ENCODE peak calls at places on chromosomes 11 and 22, in ten cellular contexts. Y is CD4-positive, alpha-beta T cell; N is endodermal cell; P is foreskin fibroblast; O is fibroblast of lung; Q is endothelial cell; U is prostate gland; X is A549; W is lung; K is PC-3. J is an unnamed sample.

GRCh38 chr22:43745783-43746356 is 66.2 kb downstream of the EFCAB6 start:
- DNase-seq in X (no peak), K (no peak), U (no peak), P (no peak), Y (no peak), W (no peak), O (no peak), Q (no peak), N (no peak), J (no peak)

GRCh38 chr11:7314811-7315604 is 63.3 kb downstream of the SYT9 start:
- DNase-seq in W (no peak), K (no peak), X (no peak), O (no peak), U (no peak), Y (no peak), N (peak; percentile 59), Q (no peak), P (no peak), J (no peak)

GRCh38 chr11:95519912-95520311 is 269.7 kb downstream of the FAM76B start:
- DNase-seq in K (no peak), Y (no peak), Q (no peak), X (no peak), O (no peak), U (no peak), N (no peak), P (no peak), W (no peak), J (no peak)

GRCh38 chr22:45540122-45540521 is 37.4 kb downstream of the FBLN1 start:
- DNase-seq in W (no peak), Q (no peak), P (no peak), Y (no peak), K (no peak), U (no peak), O (no peak), N (no peak), X (no peak), J (no peak)

GRCh38 chr11:96337541-96338530 is 5.2 kb downstream of the MAML2 start:
- DNase-seq in X (no peak), Y (no peak), P (no peak), O (peak; percentile 54), U (no peak), N (no peak), Q (no peak), K (no peak), W (no peak), J (no peak)

GRCh38 chr11:118046051-118046963 is 30.6 kb upstream of the TMPRSS4 start:
- DNase-seq in K (no peak), U (no peak), Y (peak; percentile 25), Q (no peak), P (no peak), W (peak; percentile 21), X (no peak), O (no peak), N (no peak), J (no peak)

GRCh38 chr22:37601540-37602442 is 6.8 kb upstream of the GGA1 start:
- DNase-seq in P (peak; percentile 65), X (no peak), W (peak; percentile 71), K (peak; percentile 62), Q (no peak), O (peak; percentile 21), Y (no peak), N (peak; percentile 93), U (no peak), J (no peak)

GRCh38 chr11:88281317-88281712 is 56.2 kb downstream of the CTSC start:
- DNase-seq in O (peak; percentile 8), W (no peak), U (no peak), X (no peak), P (no peak), Y (no peak), N (peak; percentile 47), K (peak; percentile 44), Q (peak; percentile 5), J (no peak)

GRCh38 chr11:61969838-61970452 is 2.5 kb upstream of the FTH1 start:
- DNase-seq in U (no peak), W (no peak), P (peak; percentile 71), O (peak; percentile 90), N (no peak), Q (no peak), X (no peak), Y (no peak), K (peak; percentile 76), J (no peak)

GRCh38 chr11:79661373-79661772 is 220.5 kb upstream of the TENM4 start:
- DNase-seq in K (no peak), Y (no peak), W (no peak), O (no peak), X (no peak), Q (no peak), U (no peak), N (no peak), P (no peak), J (no peak)

GRCh38 chr22:23828800-23829680 is 9.8 kb downstream of the DERL3 start:
- DNase-seq in O (no peak), U (no peak), N (no peak), P (no peak), W (no peak), K (no peak), Y (no peak), X (no peak), Q (no peak), J (no peak)

GRCh38 chr22:23831781-23832180 is 7.0 kb downstream of the DERL3 start:
- DNase-seq in O (no peak), P (no peak), K (no peak), N (no peak), W (no peak), U (no peak), Q (no peak), X (no peak), Y (no peak), J (no peak)

GRCh38 chr22:23827351-23827995 is 11.3 kb downstream of the DERL3 start:
- DNase-seq in P (no peak), O (no peak), N (no peak), Q (no peak), Y (no peak), X (no peak), K (no peak), W (no peak), U (no peak), J (no peak)

GRCh38 chr22:23831261-23831660 is 7.5 kb downstream of the DERL3 start:
- DNase-seq in Y (no peak), Q (no peak), W (no peak), K (no peak), P (no peak), U (no peak), X (no peak), N (no peak), O (no peak), J (no peak)

DNA sequence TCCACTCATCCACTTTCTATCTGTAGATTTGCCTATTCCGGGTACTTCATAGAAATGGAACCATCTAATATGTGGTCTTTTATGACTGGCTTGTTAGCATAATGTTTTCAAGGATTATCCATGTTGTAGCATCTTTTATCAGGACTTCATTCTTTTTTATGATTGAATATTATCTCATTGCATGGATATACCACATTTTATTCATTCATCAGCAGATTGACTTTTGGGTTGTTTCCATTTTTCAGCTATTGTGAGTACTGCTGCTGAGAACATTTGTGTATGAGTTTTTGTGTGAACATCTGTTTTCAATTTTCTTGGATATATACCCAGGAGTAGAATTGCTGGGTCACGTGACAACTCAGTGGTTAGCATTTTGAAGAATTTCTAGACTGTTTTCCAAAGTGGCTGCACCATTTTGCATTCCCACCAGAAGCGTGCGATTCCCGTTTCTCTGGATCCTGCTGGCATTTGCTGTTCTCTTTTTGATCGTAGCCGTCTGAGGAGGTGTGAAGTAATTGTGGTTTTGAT is 8.9 kb downstream of the DERL3 start:
- DNase-seq in K (no peak), X (no peak), U (no peak), P (peak; percentile 82), W (no peak), Q (no peak), Y (no peak), O (peak; percentile 94), N (no peak), J (no peak)
- TF ChIP-seq CTCF in K (no peak), X (no peak), U (no peak), P (no peak), W (no peak), Q (no peak), Y (no peak), O (no peak), N (no peak), J (no peak)

DNA sequence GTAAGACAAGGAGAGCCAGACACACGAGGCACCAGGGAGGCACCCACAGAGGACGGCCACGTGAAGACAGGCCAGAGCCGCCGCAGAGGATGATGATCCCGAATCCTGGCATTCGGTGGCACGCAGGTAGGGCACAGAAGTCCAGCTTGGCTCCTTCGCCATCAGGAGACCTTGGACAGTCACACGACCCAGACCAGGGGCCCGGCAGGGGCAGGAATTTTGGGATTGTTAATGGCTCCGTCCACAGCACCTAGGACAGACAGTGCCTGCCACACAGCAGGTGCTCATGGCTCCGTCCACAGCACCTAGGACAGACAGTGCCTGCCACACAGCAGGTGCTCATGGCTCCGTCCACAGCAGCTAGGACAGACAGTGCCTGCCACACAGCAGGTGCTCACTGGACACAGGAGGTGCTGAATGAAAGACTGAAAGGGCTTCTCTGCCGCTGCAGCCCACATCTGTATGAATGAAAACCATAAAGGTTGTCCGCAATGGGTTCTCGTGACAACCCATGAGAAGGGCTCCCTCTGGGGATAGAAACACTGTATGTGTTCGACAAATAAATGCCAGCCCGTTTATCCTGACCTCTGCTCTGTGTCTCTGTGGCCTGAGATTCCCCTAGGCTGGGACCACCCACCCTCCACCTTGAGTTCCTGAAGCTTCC is 341.6 kb downstream of the CTTN start:
- DNase-seq in O (no peak), X (no peak), P (no peak), Y (no peak), Q (no peak), U (no peak), N (no peak), W (no peak), K (no peak), J (no peak)
- TF ChIP-seq CTCF in O (no peak), X (no peak), P (no peak), Y (no peak), Q (no peak), U (no peak), N (peak; percentile 56), W (no peak), K (no peak), J (no peak)

DNA sequence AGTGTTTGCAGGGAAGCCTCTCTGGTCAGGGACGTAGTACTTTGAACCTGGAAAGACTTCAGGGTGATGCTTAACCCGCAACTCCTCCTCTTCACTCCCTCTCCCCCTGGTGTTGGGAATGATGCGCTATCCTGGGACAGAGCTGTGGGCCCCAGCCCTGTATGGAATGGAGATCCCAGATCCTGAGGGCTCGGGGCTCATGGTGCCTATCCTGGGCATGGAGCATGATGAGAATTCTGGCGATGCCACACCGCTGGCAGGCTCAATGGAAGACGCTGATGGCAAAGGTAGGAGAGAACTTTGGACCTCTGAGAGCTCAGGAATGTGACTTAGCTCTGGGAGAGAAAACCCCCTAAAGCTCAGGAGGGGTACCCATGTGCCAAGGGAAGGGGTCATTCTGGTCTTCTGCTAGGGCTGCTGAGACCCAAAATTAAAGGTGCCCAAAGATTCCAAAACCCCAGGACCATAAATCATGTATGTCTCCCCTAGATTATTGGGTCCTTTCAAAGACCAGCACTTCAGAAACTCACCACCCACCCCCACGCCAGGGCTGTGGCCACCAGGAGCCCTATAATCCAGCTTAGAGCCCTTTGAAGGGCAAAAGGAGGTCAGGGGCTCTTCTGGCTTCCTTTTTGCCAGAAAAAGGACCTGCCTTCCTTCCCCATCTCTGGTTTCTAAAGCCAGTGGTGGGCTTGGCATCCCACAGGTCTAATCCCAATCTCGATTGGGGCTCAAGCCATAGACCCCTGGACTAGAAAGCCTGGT is 52.5 kb downstream of the BTG4 start:
- DNase-seq in X (no peak), P (no peak), Q (no peak), N (peak; percentile 70), W (no peak), Y (no peak), U (no peak), O (no peak), K (no peak), J (no peak)
- TF ChIP-seq CTCF in X (no peak), P (no peak), Q (no peak), N (peak; percentile 60), W (no peak), Y (no peak), U (no peak), O (no peak), K (peak; percentile 10), J (no peak)

GRCh38 chr22:20414450-20414849 is 20.5 kb downstream of the ZNF74 start:
- DNase-seq in U (no peak), Y (no peak), K (no peak), W (no peak), P (no peak), N (no peak), O (no peak), Q (no peak), X (no peak), J (no peak)
- TF ChIP-seq CTCF in U (no peak), Y (no peak), K (no peak), W (no peak), P (no peak), N (no peak), O (no peak), Q (no peak), X (no peak), J (no peak)